ENCODE peak calls at places on chromosomes 3 and 15, in ten cellular contexts. Z, H, J, O, U, V, E, C, D and N are unnamed samples. For H3K4me1 and H3K36me3, the result is how much of the 10 kb centered on the place peaks cover.

GRCh38 chr3:149247929-149248691 is 26.5 kb upstream of the CP start:
- DNase-seq in Z (no peak), H (no peak), J (no peak), O (no peak), U (no peak), V (no peak), E (no peak), C (peak), D (peak), N (no peak)

GRCh38 chr3:41574900-41575299 is 375.6 kb downstream of the CTNNB1 start:
- DNase-seq in Z (no peak), H (no peak), J (no peak), O (peak), U (no peak), V (no peak), E (no peak), C (peak), D (no peak), N (no peak)

GRCh38 chr15:63371297-63371918 is 10.2 kb downstream of the CA12 start:
- DNase-seq in Z (peak), H (no peak), J (no peak), O (no peak), U (no peak), V (no peak), E (no peak), C (no peak), D (peak), N (no peak)

GRCh38 chr3:167736997-167737396 is 1.5 kb downstream of the SERPINI1 start:
- DNase-seq in Z (no peak), H (no peak), J (no peak), O (no peak), U (no peak), V (no peak), E (no peak), C (no peak), D (no peak), N (no peak)

GRCh38 chr3:8942746-8943488 is 20.4 kb downstream of the RAD18 start:
- DNase-seq in Z (no peak), H (no peak), J (no peak), O (no peak), U (no peak), V (no peak), E (no peak), C (no peak), D (no peak), N (no peak)

GRCh38 chr3:136409549-136409948 is 159.4 kb downstream of the PCCB start:
- DNase-seq in Z (no peak), H (no peak), J (no peak), O (no peak), U (no peak), V (no peak), E (no peak), C (no peak), D (no peak), N (no peak)

GRCh38 chr3:50264389-50264963 is 4.5 kb upstream of the SEMA3B start:
- DNase-seq in Z (peak), H (no peak), J (peak), O (peak), U (peak), V (peak), E (peak), C (peak), D (peak), N (peak)

GRCh38 chr3:71430941-71431552 is 152.5 kb downstream of the FOXP1 start:
- DNase-seq in Z (no peak), H (no peak), J (no peak), O (no peak), U (no peak), V (no peak), E (no peak), C (peak), D (peak), N (no peak)

GRCh38 chr3:30777426-30777825 is 117.0 kb downstream of the GADL1 start:
- DNase-seq in Z (no peak), H (no peak), J (no peak), O (no peak), U (no peak), V (no peak), E (no peak), C (no peak), D (no peak), N (no peak)

GRCh38 chr3:125051715-125052581 is 3.8 kb downstream of the HEG1 start:
- DNase-seq in Z (peak), H (no peak), J (peak), O (peak), U (no peak), V (peak), E (peak), C (peak), D (peak), N (peak)

GRCh38 chr3:125052671-125053303 is 3.0 kb downstream of the HEG1 start:
- DNase-seq in Z (peak), H (no peak), J (no peak), O (peak), U (no peak), V (no peak), E (no peak), C (peak), D (peak), N (peak)

GRCh38 chr3:125048282-125048681 is 7.5 kb downstream of the HEG1 start:
- DNase-seq in Z (no peak), H (no peak), J (no peak), O (no peak), U (peak), V (no peak), E (no peak), C (no peak), D (no peak), N (no peak)

GRCh38 chr3:125051205-125051604 is 4.6 kb downstream of the HEG1 start:
- DNase-seq in Z (no peak), H (no peak), J (no peak), O (no peak), U (no peak), V (no peak), E (no peak), C (no peak), D (no peak), N (no peak)

GRCh38 chr3:125050486-125051172 is 5.2 kb downstream of the HEG1 start:
- DNase-seq in Z (no peak), H (no peak), J (no peak), O (no peak), U (no peak), V (no peak), E (no peak), C (no peak), D (no peak), N (no peak)
- H3K4me1 ChIP-seq in Z (half or more), H (half or more), J (under half), O (half or more), U (under half), V (half or more), E (under half), C (under half), D (under half), N (under half)

DNA sequence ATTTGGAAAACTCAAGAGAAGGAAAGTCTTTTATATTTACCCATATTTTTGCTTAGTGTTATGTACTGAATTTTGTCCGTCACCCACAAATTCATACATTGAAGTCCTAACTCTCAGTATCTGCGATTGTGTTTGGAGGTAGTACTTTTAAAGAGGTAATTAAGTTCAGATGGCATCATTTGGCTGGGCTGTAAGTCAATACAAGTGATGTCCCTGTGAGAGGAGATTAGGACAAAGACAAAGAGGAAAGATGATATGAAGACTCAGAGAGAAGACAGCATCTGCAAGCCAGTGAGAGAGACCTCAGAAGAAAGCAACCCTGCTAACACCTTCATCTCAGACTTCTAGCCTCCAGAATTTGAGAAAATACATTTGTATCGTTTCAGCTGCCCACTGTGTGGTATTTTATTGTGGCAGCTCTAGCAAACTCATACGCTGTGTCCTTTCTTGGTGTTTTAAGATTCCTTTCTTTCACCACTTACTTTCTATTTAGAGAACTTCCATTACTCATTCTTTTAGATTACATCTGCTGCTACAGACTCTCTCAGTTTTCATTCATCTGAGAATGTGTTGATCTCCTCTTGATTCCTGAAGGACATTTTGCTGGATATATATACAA is 17.0 kb downstream of the LRCH3 start:
- DNase-seq in Z (no peak), H (no peak), J (no peak), O (no peak), U (no peak), V (no peak), E (no peak), C (no peak), D (peak), N (no peak)
- H3K27ac ChIP-seq in Z (peak), H (peak), J (no peak), O (peak), U (no peak), V (peak), E (peak), C (no peak), D (peak), N (peak)

DNA sequence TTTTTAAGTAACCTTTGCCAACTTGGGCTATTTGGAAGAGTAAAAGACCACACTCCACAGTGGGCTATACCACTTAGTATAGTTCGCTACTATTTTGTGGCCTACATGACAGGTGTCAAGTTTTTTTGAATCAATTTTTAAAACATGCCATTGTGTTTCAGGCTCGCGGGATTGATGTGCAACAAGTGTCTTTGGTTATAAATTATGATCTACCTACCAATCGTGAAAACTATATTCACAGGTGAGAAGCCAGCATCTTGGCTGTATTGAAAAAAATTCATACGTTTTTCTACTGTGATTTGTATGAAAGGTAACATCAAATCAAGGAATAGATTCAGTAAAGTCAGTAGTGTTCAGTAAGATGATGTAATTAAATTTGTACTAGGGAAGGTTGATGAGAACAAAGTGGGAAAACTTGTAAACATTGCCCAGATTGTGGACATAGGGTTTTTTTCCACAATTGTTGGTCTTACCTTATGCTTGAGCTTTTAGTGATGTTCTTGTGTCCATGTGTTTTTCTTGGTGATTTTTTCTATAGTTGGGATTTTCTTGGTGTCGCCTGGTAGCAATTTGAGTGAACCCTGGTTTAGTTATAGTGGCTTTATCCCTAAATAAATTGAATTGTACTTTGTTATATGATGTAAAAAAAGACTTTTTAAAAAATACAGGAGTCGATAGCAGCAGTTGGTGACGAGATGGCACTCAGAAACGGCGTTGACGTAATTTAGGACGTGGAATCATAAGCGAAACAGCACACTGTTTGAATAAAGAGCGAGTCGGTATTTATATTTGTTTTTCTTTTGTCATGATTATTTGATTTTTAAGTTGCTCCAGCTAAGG is 4.5 kb downstream of the EIF4A2 start:
- DNase-seq in Z (no peak), H (no peak), J (no peak), O (no peak), U (no peak), V (no peak), E (no peak), C (no peak), D (no peak), N (no peak)
- H3K36me3 ChIP-seq in Z (under half), H (half or more), J (under half), O (half or more), U (under half), V (half or more), E (under half), C (half or more), D (under half), N (half or more)

GRCh38 chr3:186988806-186989205 is 58.5 kb downstream of the ST6GAL1 start:
- DNase-seq in Z (no peak), H (no peak), J (no peak), O (no peak), U (no peak), V (no peak), E (no peak), C (no peak), D (no peak), N (no peak)

GRCh38 chr3:186985713-186986364 is 55.5 kb downstream of the ST6GAL1 start:
- DNase-seq in Z (no peak), H (no peak), J (no peak), O (no peak), U (no peak), V (no peak), E (no peak), C (peak), D (no peak), N (no peak)

GRCh38 chr3:186989429-186989828 is 59.1 kb downstream of the ST6GAL1 start:
- DNase-seq in Z (no peak), H (no peak), J (no peak), O (no peak), U (no peak), V (no peak), E (no peak), C (no peak), D (no peak), N (no peak)

GRCh38 chr3:186986406-186986805 is 56.1 kb downstream of the ST6GAL1 start:
- DNase-seq in Z (no peak), H (no peak), J (no peak), O (no peak), U (no peak), V (no peak), E (no peak), C (no peak), D (no peak), N (no peak)

DNA sequence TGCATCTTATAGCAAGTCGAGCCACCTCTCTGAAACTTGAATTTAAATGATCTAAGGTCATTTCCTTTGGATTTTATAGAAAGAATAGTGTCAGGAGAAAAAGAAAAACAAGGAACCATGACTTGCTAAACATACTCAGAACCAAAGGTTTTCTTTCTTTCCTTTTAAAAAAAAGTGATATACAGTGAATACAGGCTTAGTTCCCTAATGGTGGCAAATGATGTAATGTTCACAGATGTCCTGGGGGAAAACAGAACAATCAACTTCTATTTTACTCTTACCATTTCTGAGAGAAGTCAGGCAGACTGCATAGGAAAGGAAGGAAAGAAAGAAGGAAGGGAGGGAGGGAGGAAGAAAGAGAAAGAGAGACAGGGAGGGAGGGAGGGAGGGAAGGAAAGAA is 56.5 kb downstream of the ST6GAL1 start:
- DNase-seq in Z (no peak), H (no peak), J (no peak), O (no peak), U (no peak), V (no peak), E (no peak), C (no peak), D (no peak), N (no peak)
- H3K4me1 ChIP-seq in Z (under half), H (under half), J (under half), O (under half), U (under half), V (half or more), E (under half), C (under half), D (under half), N (under half)

GRCh38 chr15:51323749-51324148 is 14.6 kb downstream of the CYP19A1 start:
- DNase-seq in Z (no peak), H (no peak), J (no peak), O (no peak), U (no peak), V (no peak), E (no peak), C (no peak), D (no peak), N (no peak)

GRCh38 chr15:51320843-51321242 is 17.6 kb downstream of the CYP19A1 start:
- DNase-seq in Z (no peak), H (no peak), J (no peak), O (no peak), U (no peak), V (no peak), E (no peak), C (no peak), D (no peak), N (no peak)

GRCh38 chr15:51325167-51325566 is 13.2 kb downstream of the CYP19A1 start:
- DNase-seq in Z (no peak), H (no peak), J (no peak), O (no peak), U (no peak), V (no peak), E (no peak), C (no peak), D (no peak), N (no peak)

GRCh38 chr15:51321316-51321715 is 17.1 kb downstream of the CYP19A1 start:
- DNase-seq in Z (no peak), H (no peak), J (no peak), O (no peak), U (no peak), V (no peak), E (no peak), C (no peak), D (no peak), N (no peak)

GRCh38 chr15:51322622-51323296 is 15.6 kb downstream of the CYP19A1 start:
- DNase-seq in Z (peak), H (no peak), J (no peak), O (no peak), U (no peak), V (peak), E (peak), C (no peak), D (no peak), N (peak)
- H3K27ac ChIP-seq in Z (peak), H (peak), J (no peak), O (no peak), U (peak), V (peak), E (no peak), C (no peak), D (no peak), N (peak)

GRCh38 chr3:141740349-141740748 is 2.3 kb downstream of the RNF7 start:
- DNase-seq in Z (no peak), H (no peak), J (no peak), O (no peak), U (no peak), V (no peak), E (no peak), C (no peak), D (no peak), N (no peak)

GRCh38 chr3:141737108-141737507 is 990 bp upstream of the RNF7 start:
- DNase-seq in Z (no peak), H (no peak), J (no peak), O (no peak), U (no peak), V (no peak), E (no peak), C (no peak), D (no peak), N (no peak)

GRCh38 chr3:141737828-141738635 is at the start of gene RNF7:
- DNase-seq in Z (peak), H (peak), J (peak), O (peak), U (peak), V (peak), E (peak), C (peak), D (peak), N (peak)

GRCh38 chr3:141738636-141739363 is 702 bp downstream of the RNF7 start:
- DNase-seq in Z (no peak), H (no peak), J (no peak), O (peak), U (no peak), V (no peak), E (no peak), C (peak), D (peak), N (no peak)

DNA sequence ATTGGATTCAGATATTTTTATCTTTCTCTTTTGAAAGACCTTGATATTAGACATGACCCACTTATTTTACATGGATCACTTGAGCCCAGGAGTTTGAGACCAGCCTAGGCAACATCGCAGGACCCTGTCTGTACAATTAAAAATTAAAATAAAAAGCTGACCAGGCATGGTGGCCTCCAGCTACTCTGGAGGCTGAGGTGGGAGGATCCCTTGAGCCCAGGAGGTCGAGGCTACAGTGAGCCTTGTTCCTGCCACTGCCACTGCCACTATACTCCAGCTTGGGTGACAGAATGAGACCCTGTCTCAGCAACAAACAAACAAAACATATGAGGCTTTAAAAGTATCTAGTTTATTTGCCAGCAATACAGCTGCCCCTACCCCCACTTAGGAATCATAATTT is 1.6 kb downstream of the RNF7 start:
- DNase-seq in Z (no peak), H (no peak), J (no peak), O (no peak), U (no peak), V (no peak), E (no peak), C (no peak), D (no peak), N (no peak)
- H3K36me3 ChIP-seq in Z (under half), H (under half), J (under half), O (under half), U (under half), V (under half), E (under half), C (under half), D (under half), N (under half)

GRCh38 chr15:58558777-58559176 is 127.0 kb downstream of the LIPC start:
- DNase-seq in Z (no peak), H (no peak), J (no peak), O (no peak), U (no peak), V (no peak), E (no peak), C (no peak), D (no peak), N (no peak)

GRCh38 chr15:58555168-58556027 is 123.6 kb downstream of the LIPC start:
- DNase-seq in Z (no peak), H (no peak), J (peak), O (peak), U (no peak), V (no peak), E (no peak), C (no peak), D (no peak), N (no peak)

GRCh38 chr15:58556028-58556361 is 124.2 kb downstream of the LIPC start:
- DNase-seq in Z (no peak), H (no peak), J (no peak), O (no peak), U (no peak), V (no peak), E (no peak), C (no peak), D (no peak), N (no peak)

GRCh38 chr15:58554758-58555157 is 123.0 kb downstream of the LIPC start:
- DNase-seq in Z (no peak), H (no peak), J (no peak), O (no peak), U (no peak), V (no peak), E (no peak), C (no peak), D (no peak), N (no peak)

GRCh38 chr15:58556541-58556940 is 124.8 kb downstream of the LIPC start:
- DNase-seq in Z (no peak), H (no peak), J (no peak), O (no peak), U (no peak), V (no peak), E (no peak), C (no peak), D (no peak), N (no peak)
- H3K4me1 ChIP-seq in Z (under half), H (under half), J (under half), O (under half), U (under half), V (under half), E (under half), C (under half), D (under half), N (under half)

GRCh38 chr15:78619022-78619950 is 1.5 kb downstream of the CHRNA3 start:
- DNase-seq in Z (no peak), H (no peak), J (no peak), O (peak), U (no peak), V (no peak), E (no peak), C (no peak), D (no peak), N (no peak)
- H3K27ac ChIP-seq in Z (no peak), H (no peak), J (no peak), O (no peak), U (no peak), V (no peak), E (no peak), C (no peak), D (no peak), N (no peak)